ENCODE peak calls at places on chromosomes 5 and 9, in six cellular contexts. A, D, I, C, W and Z are unnamed samples.

GRCh38 chr5:137753227-137753985 is 757 bp downstream of the HNRNPA0 start:
- DNase-seq in I (peak; percentile 58), A (no peak), W (peak; percentile 83), D (peak; percentile 24), C (peak; percentile 63), Z (peak; percentile 63)

GRCh38 chr9:104025109-104025508 is 69.0 kb upstream of the SMC2 start:
- DNase-seq in A (no peak), I (no peak), C (no peak), W (no peak), D (no peak), Z (no peak)

GRCh38 chr9:34555002-34555348 is 32.2 kb upstream of the ENHO start:
- DNase-seq in W (peak; percentile 57), I (no peak), C (no peak), D (peak; percentile 80), A (no peak), Z (peak; percentile 44)

GRCh38 chr9:109346904-109347303 is 26.0 kb upstream of the EPB41L4B start:
- DNase-seq in C (no peak), A (no peak), W (no peak), I (no peak), D (no peak), Z (no peak)

GRCh38 chr5:144711172-144711571 is 540.5 kb downstream of the KCTD16 start:
- DNase-seq in A (no peak), C (peak; percentile 8), W (no peak), D (no peak), I (no peak), Z (no peak)

GRCh38 chr9:6640268-6641072 is 5.1 kb downstream of the GLDC start:
- DNase-seq in A (no peak), W (no peak), I (no peak), C (no peak), D (peak; percentile 31), Z (no peak)

GRCh38 chr5:10617103-10617502 is 53.2 kb downstream of the ANKRD33B start:
- DNase-seq in C (no peak), A (no peak), W (no peak), I (no peak), D (no peak), Z (no peak)

GRCh38 chr5:145853952-145854351 is 18.8 kb upstream of the PRELID2 start:
- DNase-seq in A (no peak), I (no peak), D (no peak), W (no peak), C (no peak), Z (no peak)

GRCh38 chr5:41071975-41072374 is 833 bp upstream of the MROH2B start:
- DNase-seq in I (no peak), C (no peak), A (no peak), D (no peak), W (no peak), Z (no peak)

GRCh38 chr5:172104021-172104420 is 84.0 kb downstream of the STK10 start:
- DNase-seq in D (no peak), A (no peak), I (peak; percentile 15), W (no peak), C (no peak), Z (no peak)

GRCh38 chr5:5483880-5484595 is 61.6 kb downstream of the ICE1 start:
- DNase-seq in C (no peak), A (no peak), I (no peak), W (no peak), D (no peak), Z (no peak)

GRCh38 chr5:36462295-36463021 is 143.9 kb upstream of the SLC1A3 start:
- DNase-seq in A (no peak), I (no peak), C (no peak), D (no peak), W (no peak), Z (no peak)